ENCODE peak calls at places on chromosomes 13 and 19, in seven cellular contexts. C is activated naive CD4-positive, alpha-beta T cell treated with Interleukin-2 at 50 U/mL for 16 hours; H is activated CD8-positive, alpha-beta memory T cell treated with anti-CD3 and anti-CD28 coated beads for 4 hours; Z is NCI-H146; M is brain microvascular endothelial cell; W is EH; Q is fibroblast of lung. E is an unnamed sample.
A peak's percentile ranks its signal among the peaks of the same experiment; 100 is the strongest.

GRCh38 chr19:35247526-35248309 is 1.1 kb upstream of the LSR start:
- DNase-seq in W (no peak), H (no peak), C (peak; percentile 65), M (no peak), Z (peak; percentile 96), Q (no peak), E (no peak)

GRCh38 chr19:19305066-19305465 is 15.2 kb downstream of the SUGP1 start:
- DNase-seq in C (no peak), W (no peak), M (no peak), Z (no peak), H (no peak), Q (no peak), E (no peak)

GRCh38 chr13:53137777-53138176 is 109.2 kb downstream of the OLFM4 start:
- DNase-seq in W (peak; percentile 90), M (peak; percentile 31), Q (peak; percentile 31), Z (no peak), H (no peak), C (no peak), E (no peak)

GRCh38 chr13:70107498-70108271 is at the start of gene ATXN8OS:
- DNase-seq in Z (peak; percentile 85), W (no peak), C (no peak), Q (peak; percentile 3), H (no peak), M (no peak), E (no peak)

GRCh38 chr19:6061420-6062130 is 48.7 kb downstream of the RFX2 start:
- DNase-seq in M (no peak), C (no peak), Q (no peak), Z (no peak), W (no peak), H (no peak), E (no peak)

GRCh38 chr19:46081928-46082727 is 41.3 kb upstream of the IGFL4 start:
- DNase-seq in Q (peak; percentile 70), C (no peak), H (no peak), W (peak; percentile 71), Z (peak; percentile 60), M (peak; percentile 46), E (peak; percentile 39)

GRCh38 chr19:8308891-8309291 is 733 bp upstream of the CD320 start:
- DNase-seq in W (no peak), C (no peak), M (no peak), Q (no peak), H (no peak), Z (no peak), E (no peak)

GRCh38 chr13:111317042-111317550 is 3.3 kb upstream of the TEX29 start:
- DNase-seq in W (no peak), C (no peak), H (no peak), Q (no peak), Z (no peak), M (no peak), E (no peak)

GRCh38 chr19:35348909-35349611 is 1.4 kb downstream of the FFAR1 start:
- DNase-seq in Z (peak; percentile 18), W (no peak), C (no peak), Q (no peak), M (no peak), H (no peak), E (no peak)

GRCh38 chr13:79668353-79668752 is 187.4 kb downstream of the NDFIP2 start:
- DNase-seq in Q (no peak), M (no peak), C (no peak), W (no peak), H (no peak), Z (no peak), E (no peak)

GRCh38 chr19:19444694-19445155 is 39.2 kb downstream of the GATAD2A start:
- DNase-seq in M (no peak), Q (peak; percentile 40), Z (no peak), W (peak; percentile 74), H (no peak), C (no peak), E (no peak)

GRCh38 chr13:106375085-106375484 is 160.4 kb downstream of the EFNB2 start:
- DNase-seq in Z (no peak), M (no peak), W (no peak), Q (no peak), C (no peak), H (no peak), E (no peak)

GRCh38 chr13:51303063-51303552 is 36.4 kb upstream of the SERPINE3 start:
- DNase-seq in H (no peak), W (no peak), M (no peak), Z (no peak), Q (no peak), C (no peak), E (no peak)

GRCh38 chr13:48273346-48273745 is 30.2 kb upstream of the RB1 start:
- DNase-seq in Z (no peak), C (no peak), M (no peak), H (no peak), Q (no peak), W (no peak), E (no peak)

GRCh38 chr19:5609881-5610280 is 12.7 kb downstream of the SAFB2 start:
- DNase-seq in Q (no peak), C (no peak), Z (no peak), H (no peak), W (no peak), M (no peak), E (no peak)

GRCh38 chr13:40401911-40402776 is 264.3 kb downstream of the FOXO1 start:
- DNase-seq in Q (peak; percentile 97), C (peak; percentile 14), Z (no peak), H (peak; percentile 35), W (peak; percentile 99), M (peak; percentile 97), E (peak; percentile 91)

GRCh38 chr13:80665792-80666333 is 324.9 kb upstream of the SPRY2 start:
- DNase-seq in M (no peak), Q (peak; percentile 1), Z (no peak), C (no peak), H (no peak), W (no peak), E (no peak)

GRCh38 chr19:41626877-41627276 is at the start of gene CEACAM4:
- DNase-seq in W (no peak), Q (no peak), H (no peak), C (no peak), M (no peak), Z (no peak), E (no peak)

GRCh38 chr13:35926859-35927530 is 204.2 kb downstream of the DCLK1 start:
- DNase-seq in Q (peak; percentile 14), W (peak; percentile 45), C (no peak), Z (no peak), H (no peak), M (no peak), E (no peak)

GRCh38 chr19:4284176-4284958 is 5.3 kb downstream of the SHD start:
- DNase-seq in W (peak; percentile 16), Z (no peak), C (no peak), M (peak; percentile 9), Q (no peak), H (no peak), E (no peak)

GRCh38 chr13:23608704-23609413 is 38.6 kb downstream of the TNFRSF19 start:
- DNase-seq in M (peak; percentile 29), Q (no peak), Z (no peak), H (no peak), W (peak; percentile 85), C (no peak), E (no peak)

GRCh38 chr19:532578-533484 is 1.3 kb downstream of the CDC34 start:
- DNase-seq in H (no peak), M (peak; percentile 54), Z (peak; percentile 28), C (peak; percentile 35), Q (peak; percentile 58), W (peak; percentile 74), E (peak; percentile 39)

GRCh38 chr13:94269557-94269956 is 209.9 kb downstream of the DCT start:
- DNase-seq in Z (peak; percentile 96), C (no peak), Q (no peak), W (no peak), H (no peak), M (no peak), E (no peak)

GRCh38 chr19:19514215-19514633 is 1.1 kb downstream of the TSSK6 start:
- DNase-seq in H (no peak), C (no peak), Z (no peak), Q (peak; percentile 54), W (no peak), M (peak; percentile 14), E (no peak)

GRCh38 chr19:45391871-45392665 is 12.8 kb downstream of the PPP1R13L start:
- DNase-seq in Q (no peak), M (no peak), W (no peak), Z (no peak), H (no peak), C (no peak), E (no peak)

GRCh38 chr19:42270346-42271044 is 1.4 kb downstream of the CIC start:
- DNase-seq in C (peak; percentile 69), M (peak; percentile 70), H (no peak), Z (no peak), W (peak; percentile 89), Q (peak; percentile 68), E (no peak)

GRCh38 chr19:40253611-40254092 is 27.2 kb upstream of the CCNP start:
- DNase-seq in C (no peak), Z (no peak), H (no peak), M (no peak), W (no peak), Q (no peak), E (no peak)